ENCODE peak calls at places on chromosomes 7 and 10, in six cellular contexts. Z is H1, W is GM10248, S is lower lobe of right lung, O is coronary artery, X is fibroblast of lung. I is an unnamed sample.

GRCh38 chr7:28681693-28682092 is 269.4 kb downstream of the CREB5 start:
- DNase-seq in Z (no peak), W (no peak), S (no peak), O (no peak), X (no peak), I (no peak)

GRCh38 chr10:97676770-97677581 is 10.1 kb downstream of the AVPI1 start:
- DNase-seq in Z (no peak), W (peak; percentile 77), S (no peak), O (no peak), X (peak; percentile 68), I (no peak)

GRCh38 chr10:25683291-25683690 is 250.7 kb upstream of the MYO3A start:
- DNase-seq in Z (no peak), W (no peak), S (no peak), O (no peak), X (no peak), I (no peak)

GRCh38 chr10:17793823-17794759 is 15.1 kb upstream of the MRC1 start:
- DNase-seq in Z (no peak), W (no peak), S (no peak), O (no peak), X (no peak), I (no peak)

GRCh38 chr10:79488303-79488702 is 24.0 kb upstream of the EIF5AL1 start:
- DNase-seq in Z (no peak), W (no peak), S (no peak), O (peak; percentile 87), X (peak; percentile 92), I (no peak)

GRCh38 chr7:24119852-24120251 is 164.1 kb upstream of the NPY start:
- DNase-seq in Z (no peak), W (no peak), S (no peak), O (no peak), X (no peak), I (no peak)

GRCh38 chr10:14953452-14954000 is 370 bp downstream of the DCLRE1C start:
- DNase-seq in Z (no peak), W (peak; percentile 42), S (peak; percentile 76), O (no peak), X (peak; percentile 71), I (peak; percentile 90)

GRCh38 chr10:86520871-86521619 is 547 bp downstream of the WAPL start:
- DNase-seq in Z (no peak), W (peak; percentile 63), S (peak; percentile 73), O (peak; percentile 77), X (peak; percentile 57), I (no peak)

GRCh38 chr10:12801214-12802087 is 200.1 kb downstream of the CCDC3 start:
- DNase-seq in Z (no peak), W (no peak), S (no peak), O (no peak), X (no peak), I (no peak)

GRCh38 chr10:72630144-72630543 is 4.3 kb upstream of the MICU1 start:
- DNase-seq in Z (no peak), W (no peak), S (no peak), O (no peak), X (no peak), I (no peak)

GRCh38 chr10:102235598-102235920 is 5.8 kb downstream of the PITX3 start:
- DNase-seq in Z (no peak), W (no peak), S (no peak), O (no peak), X (no peak), I (no peak)

GRCh38 chr7:40230086-40230485 is 95.3 kb downstream of the SUGCT start:
- DNase-seq in Z (no peak), W (no peak), S (no peak), O (no peak), X (no peak), I (no peak)

GRCh38 chr7:120733143-120733542 is 124.8 kb downstream of the TSPAN12 start:
- DNase-seq in Z (no peak), W (no peak), S (no peak), O (no peak), X (peak; percentile 92), I (no peak)

GRCh38 chr7:881441-882234 is 5.3 kb downstream of the GET4 start:
- DNase-seq in Z (no peak), W (no peak), S (no peak), O (no peak), X (no peak), I (peak; percentile 27)

GRCh38 chr10:4315529-4315928 is 510.5 kb upstream of the AKR1E2 start:
- DNase-seq in Z (no peak), W (no peak), S (no peak), O (no peak), X (peak; percentile 96), I (no peak)

GRCh38 chr7:94222516-94222915 is 172.2 kb upstream of the COL1A2 start:
- DNase-seq in Z (no peak), W (no peak), S (no peak), O (no peak), X (peak; percentile 53), I (no peak)

GRCh38 chr7:47379629-47380324 is 202.1 kb downstream of the TNS3 start:
- DNase-seq in Z (no peak), W (no peak), S (peak; percentile 77), O (peak; percentile 81), X (peak; percentile 60), I (no peak)

GRCh38 chr10:95273393-95274312 is 17.1 kb downstream of the PDLIM1 start:
- DNase-seq in Z (no peak), W (no peak), S (no peak), O (no peak), X (peak; percentile 83), I (no peak)

GRCh38 chr7:55326079-55326847 is 38.9 kb upstream of the LANCL2 start:
- DNase-seq in Z (no peak), W (no peak), S (no peak), O (no peak), X (peak; percentile 33), I (no peak)

DNA sequence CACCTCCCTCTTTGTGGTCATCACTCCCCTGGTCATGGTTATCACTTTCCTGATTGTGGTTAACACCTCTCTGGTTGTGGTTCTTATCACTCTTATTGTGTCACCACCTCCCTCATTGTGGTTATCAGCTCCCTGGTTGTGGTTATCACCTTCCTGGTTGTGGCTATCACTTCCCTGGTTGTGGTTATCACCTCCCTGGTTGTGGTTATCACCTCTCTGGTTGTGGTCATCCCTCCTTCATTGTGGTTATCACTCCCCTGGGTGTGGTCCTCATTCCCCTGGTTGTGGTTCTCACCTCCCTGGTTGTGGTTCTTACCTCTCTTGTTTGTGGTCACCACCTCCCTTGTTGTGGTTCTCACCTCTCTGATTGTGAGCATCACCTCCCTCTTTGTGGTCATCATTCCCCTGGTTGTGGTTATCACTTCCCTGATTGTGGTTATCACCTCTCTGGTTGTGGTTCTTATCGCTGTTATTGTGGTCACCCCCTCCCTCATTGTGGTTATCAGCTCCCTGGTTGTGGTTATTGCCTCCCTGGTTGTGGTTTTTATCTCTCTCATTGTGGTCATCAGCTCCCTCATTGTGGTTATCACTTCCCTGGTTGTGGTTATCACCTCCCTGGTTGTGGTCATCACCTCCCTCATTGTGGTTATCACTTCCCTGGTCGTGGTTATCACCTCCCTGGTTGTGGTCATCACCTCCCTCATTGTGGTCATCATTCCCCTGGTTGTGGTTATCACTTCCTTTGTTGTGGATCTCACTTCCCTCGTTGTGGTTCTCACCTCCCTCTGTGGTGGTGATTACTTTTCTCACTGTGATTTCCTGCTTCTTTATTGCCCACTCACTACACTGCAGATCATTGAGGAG is 106.7 kb downstream of the GPR26 start:
- DNase-seq in Z (no peak), W (no peak), S (no peak), O (no peak), X (no peak), I (no peak)
- TF ChIP-seq CTCF in Z (no peak), W (no peak), S (no peak), O (no peak), X (no peak), I (no peak)

GRCh38 chr10:124671486-124672075 is 72.6 kb downstream of the FAM53B start:
- DNase-seq in Z (no peak), W (no peak), S (peak; percentile 72), O (no peak), X (peak; percentile 61), I (no peak)
- TF ChIP-seq CTCF in Z (peak; percentile 32), W (no peak), S (peak; percentile 33), O (no peak), X (no peak), I (peak; percentile 14)

GRCh38 chr7:99140813-99141212 is 3.1 kb downstream of the SMURF1 start:
- DNase-seq in Z (no peak), W (no peak), S (no peak), O (no peak), X (no peak), I (no peak)

GRCh38 chr7:99133766-99134564 is 9.9 kb downstream of the SMURF1 start:
- DNase-seq in Z (no peak), W (no peak), S (no peak), O (no peak), X (no peak), I (no peak)

GRCh38 chr7:99139031-99139430 is 4.9 kb downstream of the SMURF1 start:
- DNase-seq in Z (no peak), W (no peak), S (no peak), O (no peak), X (peak; percentile 62), I (no peak)

GRCh38 chr7:99135938-99136337 is 8.0 kb downstream of the SMURF1 start:
- DNase-seq in Z (no peak), W (no peak), S (no peak), O (no peak), X (no peak), I (no peak)

GRCh38 chr7:99137418-99138180 is 6.3 kb downstream of the SMURF1 start:
- DNase-seq in Z (peak; percentile 49), W (no peak), S (no peak), O (no peak), X (peak; percentile 69), I (no peak)
- TF ChIP-seq CTCF in Z (peak; percentile 9), W (no peak), S (no peak), O (no peak), X (no peak), I (peak; percentile 34)

GRCh38 chr10:52778511-52779392 is 6.2 kb upstream of the MBL2 start:
- DNase-seq in Z (peak; percentile 21), W (no peak), S (no peak), O (no peak), X (peak; percentile 57), I (no peak)
- TF ChIP-seq CTCF in Z (peak; percentile 65), W (peak; percentile 41), S (peak; percentile 30), O (no peak), X (peak; percentile 71), I (peak; percentile 66)

GRCh38 chr7:18700147-18700546 is 204.6 kb downstream of the HDAC9 start:
- DNase-seq in Z (no peak), W (no peak), S (no peak), O (no peak), X (no peak), I (no peak)
- TF ChIP-seq CTCF in Z (peak; percentile 64), W (no peak), S (no peak), O (no peak), X (no peak), I (no peak)

GRCh38 chr7:151178236-151178635 is 8.8 kb downstream of the ASB10 start:
- DNase-seq in Z (no peak), W (no peak), S (no peak), O (no peak), X (no peak), I (no peak)
- TF ChIP-seq CTCF in Z (no peak), W (no peak), S (no peak), O (no peak), X (no peak), I (no peak)

I was measured in chondrocyte.